ENCODE peak calls at places on chromosomes 13 and 19, in eight cellular contexts. One of them, this sample, is unnamed.

GRCh38 chr13:90502143-90502542 is 845.3 kb upstream of the MIR17HG start:
- DNase-seq in M059J: no peak
- DNase-seq in frontal cortex: no peak
- DNase-seq in heart left ventricle: peak
- DNase-seq in sciatic nerve: no peak
- DNase-seq in NCI-H1105 treated with DMSO at 0.1 percent for 48 hours: no peak
- DNase-seq in endothelial cell of umbilical vein: no peak
- DNase-seq in nucleus accumbens: no peak
- DNase-seq in this sample: no peak

GRCh38 chr19:2887391-2887914 is 13.3 kb upstream of the ZNF57 start:
- DNase-seq in NCI-H1105 treated with DMSO at 0.1 percent for 48 hours: peak
- DNase-seq in sciatic nerve: no peak
- DNase-seq in heart left ventricle: no peak
- DNase-seq in frontal cortex: peak
- DNase-seq in nucleus accumbens: no peak
- DNase-seq in endothelial cell of umbilical vein: peak
- DNase-seq in M059J: peak
- DNase-seq in this sample: peak

GRCh38 chr13:100210966-100211710 is 122.2 kb downstream of the PCCA start:
- DNase-seq in nucleus accumbens: no peak
- DNase-seq in sciatic nerve: no peak
- DNase-seq in frontal cortex: no peak
- DNase-seq in NCI-H1105 treated with DMSO at 0.1 percent for 48 hours: no peak
- DNase-seq in M059J: no peak
- DNase-seq in heart left ventricle: no peak
- DNase-seq in endothelial cell of umbilical vein: peak
- DNase-seq in this sample: no peak

GRCh38 chr19:16649734-16650133 is 10.2 kb downstream of the SMIM7 start:
- DNase-seq in NCI-H1105 treated with DMSO at 0.1 percent for 48 hours: no peak
- DNase-seq in endothelial cell of umbilical vein: peak
- DNase-seq in nucleus accumbens: no peak
- DNase-seq in sciatic nerve: no peak
- DNase-seq in M059J: no peak
- DNase-seq in frontal cortex: no peak
- DNase-seq in heart left ventricle: no peak
- DNase-seq in this sample: no peak

GRCh38 chr19:40266111-40266510 is 19.0 kb downstream of the AKT2 start:
- DNase-seq in endothelial cell of umbilical vein: no peak
- DNase-seq in frontal cortex: no peak
- DNase-seq in sciatic nerve: no peak
- DNase-seq in heart left ventricle: peak
- DNase-seq in NCI-H1105 treated with DMSO at 0.1 percent for 48 hours: no peak
- DNase-seq in nucleus accumbens: no peak
- DNase-seq in M059J: no peak
- DNase-seq in this sample: peak

GRCh38 chr13:46641274-46642081 is 88.5 kb downstream of the LRCH1 start:
- DNase-seq in frontal cortex: no peak
- DNase-seq in NCI-H1105 treated with DMSO at 0.1 percent for 48 hours: no peak
- DNase-seq in endothelial cell of umbilical vein: peak
- DNase-seq in nucleus accumbens: no peak
- DNase-seq in M059J: no peak
- DNase-seq in sciatic nerve: no peak
- DNase-seq in heart left ventricle: peak
- DNase-seq in this sample: no peak

GRCh38 chr13:42602910-42603309 is 29.0 kb downstream of the TNFSF11 start:
- DNase-seq in NCI-H1105 treated with DMSO at 0.1 percent for 48 hours: no peak
- DNase-seq in endothelial cell of umbilical vein: no peak
- DNase-seq in sciatic nerve: no peak
- DNase-seq in M059J: no peak
- DNase-seq in nucleus accumbens: no peak
- DNase-seq in frontal cortex: no peak
- DNase-seq in heart left ventricle: no peak
- DNase-seq in this sample: no peak

GRCh38 chr13:38262211-38262610 is 87.4 kb upstream of the UFM1 start:
- DNase-seq in endothelial cell of umbilical vein: no peak
- DNase-seq in NCI-H1105 treated with DMSO at 0.1 percent for 48 hours: no peak
- DNase-seq in sciatic nerve: no peak
- DNase-seq in M059J: no peak
- DNase-seq in frontal cortex: no peak
- DNase-seq in heart left ventricle: no peak
- DNase-seq in nucleus accumbens: no peak
- DNase-seq in this sample: no peak

GRCh38 chr13:102608944-102609343 is 12.2 kb downstream of the TPP2 start:
- DNase-seq in M059J: peak
- DNase-seq in frontal cortex: no peak
- DNase-seq in nucleus accumbens: no peak
- DNase-seq in sciatic nerve: no peak
- DNase-seq in NCI-H1105 treated with DMSO at 0.1 percent for 48 hours: no peak
- DNase-seq in heart left ventricle: no peak
- DNase-seq in endothelial cell of umbilical vein: no peak
- DNase-seq in this sample: no peak

GRCh38 chr19:47330466-47330869 is 1.5 kb upstream of the C5AR2 start:
- DNase-seq in NCI-H1105 treated with DMSO at 0.1 percent for 48 hours: no peak
- DNase-seq in M059J: no peak
- DNase-seq in sciatic nerve: no peak
- DNase-seq in nucleus accumbens: no peak
- DNase-seq in endothelial cell of umbilical vein: peak
- DNase-seq in heart left ventricle: no peak
- DNase-seq in frontal cortex: no peak
- DNase-seq in this sample: no peak

GRCh38 chr19:4101496-4101770 is 22.5 kb downstream of the MAP2K2 start:
- DNase-seq in endothelial cell of umbilical vein: no peak
- DNase-seq in nucleus accumbens: no peak
- DNase-seq in M059J: no peak
- DNase-seq in NCI-H1105 treated with DMSO at 0.1 percent for 48 hours: no peak
- DNase-seq in frontal cortex: no peak
- DNase-seq in heart left ventricle: no peak
- DNase-seq in sciatic nerve: no peak
- DNase-seq in this sample: no peak

GRCh38 chr19:2983351-2984195 is 6.2 kb downstream of the TLE6 start:
- DNase-seq in sciatic nerve: peak
- DNase-seq in M059J: peak
- DNase-seq in NCI-H1105 treated with DMSO at 0.1 percent for 48 hours: peak
- DNase-seq in frontal cortex: peak
- DNase-seq in nucleus accumbens: peak
- DNase-seq in endothelial cell of umbilical vein: peak
- DNase-seq in heart left ventricle: peak
- DNase-seq in this sample: peak

GRCh38 chr19:45172173-45172572 is 5.9 kb downstream of the TRAPPC6A start:
- DNase-seq in nucleus accumbens: no peak
- DNase-seq in sciatic nerve: no peak
- DNase-seq in endothelial cell of umbilical vein: no peak
- DNase-seq in heart left ventricle: no peak
- DNase-seq in NCI-H1105 treated with DMSO at 0.1 percent for 48 hours: no peak
- DNase-seq in frontal cortex: no peak
- DNase-seq in M059J: no peak
- DNase-seq in this sample: peak

GRCh38 chr13:29165840-29166239 is 345.7 kb downstream of the MTUS2 start:
- DNase-seq in frontal cortex: no peak
- DNase-seq in sciatic nerve: no peak
- DNase-seq in heart left ventricle: no peak
- DNase-seq in endothelial cell of umbilical vein: no peak
- DNase-seq in nucleus accumbens: no peak
- DNase-seq in M059J: peak
- DNase-seq in NCI-H1105 treated with DMSO at 0.1 percent for 48 hours: no peak
- DNase-seq in this sample: no peak

GRCh38 chr19:7373862-7374261 is 25.1 kb downstream of the ARHGEF18 start:
- DNase-seq in M059J: peak
- DNase-seq in endothelial cell of umbilical vein: no peak
- DNase-seq in heart left ventricle: no peak
- DNase-seq in frontal cortex: no peak
- DNase-seq in NCI-H1105 treated with DMSO at 0.1 percent for 48 hours: no peak
- DNase-seq in nucleus accumbens: no peak
- DNase-seq in sciatic nerve: no peak
- DNase-seq in this sample: no peak

GRCh38 chr19:4957981-4958380 is 10.9 kb upstream of the KDM4B start:
- DNase-seq in M059J: peak
- DNase-seq in heart left ventricle: no peak
- DNase-seq in frontal cortex: no peak
- DNase-seq in NCI-H1105 treated with DMSO at 0.1 percent for 48 hours: no peak
- DNase-seq in endothelial cell of umbilical vein: no peak
- DNase-seq in nucleus accumbens: no peak
- DNase-seq in sciatic nerve: no peak
- DNase-seq in this sample: no peak

GRCh38 chr19:6236310-6237291 is 43.2 kb downstream of the MLLT1 start:
- DNase-seq in frontal cortex: no peak
- DNase-seq in heart left ventricle: no peak
- DNase-seq in M059J: no peak
- DNase-seq in nucleus accumbens: no peak
- DNase-seq in sciatic nerve: no peak
- DNase-seq in NCI-H1105 treated with DMSO at 0.1 percent for 48 hours: no peak
- DNase-seq in endothelial cell of umbilical vein: peak
- DNase-seq in this sample: no peak

GRCh38 chr13:74290324-74290773 is 156.1 kb upstream of the KLF12 start:
- DNase-seq in heart left ventricle: peak
- DNase-seq in nucleus accumbens: peak
- DNase-seq in endothelial cell of umbilical vein: peak
- DNase-seq in sciatic nerve: no peak
- DNase-seq in NCI-H1105 treated with DMSO at 0.1 percent for 48 hours: peak
- DNase-seq in frontal cortex: peak
- DNase-seq in M059J: peak
- DNase-seq in this sample: peak

GRCh38 chr13:75656590-75656989 is 20.5 kb downstream of the LMO7 start:
- DNase-seq in M059J: peak
- DNase-seq in sciatic nerve: no peak
- DNase-seq in frontal cortex: no peak
- DNase-seq in NCI-H1105 treated with DMSO at 0.1 percent for 48 hours: no peak
- DNase-seq in endothelial cell of umbilical vein: no peak
- DNase-seq in heart left ventricle: no peak
- DNase-seq in nucleus accumbens: no peak
- DNase-seq in this sample: no peak

GRCh38 chr19:11551603-11552235 is 7.3 kb downstream of the ELOF1 start:
- DNase-seq in heart left ventricle: no peak
- DNase-seq in NCI-H1105 treated with DMSO at 0.1 percent for 48 hours: no peak
- DNase-seq in nucleus accumbens: no peak
- DNase-seq in M059J: no peak
- DNase-seq in endothelial cell of umbilical vein: no peak
- DNase-seq in frontal cortex: peak
- DNase-seq in sciatic nerve: no peak
- DNase-seq in this sample: no peak

GRCh38 chr19:7623725-7624603 is 5.4 kb downstream of the XAB2 start:
- DNase-seq in frontal cortex: no peak
- DNase-seq in endothelial cell of umbilical vein: no peak
- DNase-seq in heart left ventricle: no peak
- DNase-seq in NCI-H1105 treated with DMSO at 0.1 percent for 48 hours: no peak
- DNase-seq in sciatic nerve: no peak
- DNase-seq in nucleus accumbens: no peak
- DNase-seq in M059J: no peak
- DNase-seq in this sample: no peak

GRCh38 chr19:1289395-1290244 is 3.9 kb downstream of the EFNA2 start:
- DNase-seq in NCI-H1105 treated with DMSO at 0.1 percent for 48 hours: no peak
- DNase-seq in M059J: no peak
- DNase-seq in frontal cortex: no peak
- DNase-seq in endothelial cell of umbilical vein: no peak
- DNase-seq in nucleus accumbens: no peak
- DNase-seq in heart left ventricle: no peak
- DNase-seq in sciatic nerve: no peak
- DNase-seq in this sample: no peak

GRCh38 chr19:18672606-18673337 is 10.7 kb upstream of the CRTC1 start:
- DNase-seq in frontal cortex: no peak
- DNase-seq in M059J: peak
- DNase-seq in NCI-H1105 treated with DMSO at 0.1 percent for 48 hours: no peak
- DNase-seq in nucleus accumbens: peak
- DNase-seq in heart left ventricle: no peak
- DNase-seq in endothelial cell of umbilical vein: peak
- DNase-seq in sciatic nerve: no peak
- DNase-seq in this sample: no peak

GRCh38 chr19:44050740-44051653 is 839 bp upstream of the ZNF223 start:
- DNase-seq in frontal cortex: no peak
- DNase-seq in M059J: peak
- DNase-seq in sciatic nerve: no peak
- DNase-seq in heart left ventricle: no peak
- DNase-seq in nucleus accumbens: no peak
- DNase-seq in NCI-H1105 treated with DMSO at 0.1 percent for 48 hours: peak
- DNase-seq in endothelial cell of umbilical vein: no peak
- DNase-seq in this sample: peak

GRCh38 chr13:109203587-109203986 is 574.2 kb downstream of the MYO16 start:
- DNase-seq in sciatic nerve: no peak
- DNase-seq in NCI-H1105 treated with DMSO at 0.1 percent for 48 hours: no peak
- DNase-seq in M059J: no peak
- DNase-seq in heart left ventricle: no peak
- DNase-seq in nucleus accumbens: no peak
- DNase-seq in frontal cortex: no peak
- DNase-seq in endothelial cell of umbilical vein: no peak
- DNase-seq in this sample: no peak

GRCh38 chr13:44013666-44014291 is 134.1 kb downstream of the LACC1 start:
- DNase-seq in M059J: peak
- DNase-seq in sciatic nerve: no peak
- DNase-seq in endothelial cell of umbilical vein: peak
- DNase-seq in frontal cortex: peak
- DNase-seq in heart left ventricle: no peak
- DNase-seq in NCI-H1105 treated with DMSO at 0.1 percent for 48 hours: peak
- DNase-seq in nucleus accumbens: no peak
- DNase-seq in this sample: no peak

GRCh38 chr19:13056052-13056660 is 46.5 kb downstream of the LYL1 start:
- DNase-seq in endothelial cell of umbilical vein: no peak
- DNase-seq in heart left ventricle: peak
- DNase-seq in M059J: peak
- DNase-seq in sciatic nerve: peak
- DNase-seq in NCI-H1105 treated with DMSO at 0.1 percent for 48 hours: no peak
- DNase-seq in frontal cortex: no peak
- DNase-seq in nucleus accumbens: no peak
- DNase-seq in this sample: no peak

GRCh38 chr19:6357995-6358394 is 3.3 kb upstream of the CLPP start:
- DNase-seq in NCI-H1105 treated with DMSO at 0.1 percent for 48 hours: no peak
- DNase-seq in endothelial cell of umbilical vein: no peak
- DNase-seq in nucleus accumbens: no peak
- DNase-seq in heart left ventricle: no peak
- DNase-seq in frontal cortex: no peak
- DNase-seq in M059J: peak
- DNase-seq in sciatic nerve: no peak
- DNase-seq in this sample: no peak

GRCh38 chr13:29457299-29457698 is 138.2 kb downstream of the SLC7A1 start:
- DNase-seq in NCI-H1105 treated with DMSO at 0.1 percent for 48 hours: no peak
- DNase-seq in M059J: peak
- DNase-seq in sciatic nerve: no peak
- DNase-seq in endothelial cell of umbilical vein: peak
- DNase-seq in nucleus accumbens: no peak
- DNase-seq in frontal cortex: no peak
- DNase-seq in heart left ventricle: no peak
- DNase-seq in this sample: no peak

GRCh38 chr13:114313061-114313860 is 1.0 kb upstream of the CHAMP1 start:
- DNase-seq in frontal cortex: no peak
- DNase-seq in heart left ventricle: no peak
- DNase-seq in nucleus accumbens: no peak
- DNase-seq in endothelial cell of umbilical vein: peak
- DNase-seq in NCI-H1105 treated with DMSO at 0.1 percent for 48 hours: no peak
- DNase-seq in M059J: peak
- DNase-seq in sciatic nerve: no peak
- DNase-seq in this sample: no peak

GRCh38 chr19:31337007-31337914 is 12.0 kb downstream of the TSHZ3 start:
- DNase-seq in heart left ventricle: no peak
- DNase-seq in nucleus accumbens: no peak
- DNase-seq in NCI-H1105 treated with DMSO at 0.1 percent for 48 hours: peak
- DNase-seq in endothelial cell of umbilical vein: no peak
- DNase-seq in frontal cortex: no peak
- DNase-seq in M059J: no peak
- DNase-seq in sciatic nerve: no peak
- DNase-seq in this sample: no peak

GRCh38 chr13:98142427-98143156 is at the start of gene FARP1:
- DNase-seq in nucleus accumbens: no peak
- DNase-seq in NCI-H1105 treated with DMSO at 0.1 percent for 48 hours: peak
- DNase-seq in endothelial cell of umbilical vein: peak
- DNase-seq in sciatic nerve: peak
- DNase-seq in heart left ventricle: peak
- DNase-seq in frontal cortex: peak
- DNase-seq in M059J: peak
- DNase-seq in this sample: peak

GRCh38 chr13:50796463-50796862 is 47.0 kb downstream of the DLEU7 start:
- DNase-seq in NCI-H1105 treated with DMSO at 0.1 percent for 48 hours: no peak
- DNase-seq in M059J: no peak
- DNase-seq in endothelial cell of umbilical vein: no peak
- DNase-seq in heart left ventricle: no peak
- DNase-seq in frontal cortex: no peak
- DNase-seq in nucleus accumbens: no peak
- DNase-seq in sciatic nerve: no peak
- DNase-seq in this sample: no peak

GRCh38 chr13:53200498-53201453 is 172.2 kb downstream of the OLFM4 start:
- DNase-seq in NCI-H1105 treated with DMSO at 0.1 percent for 48 hours: no peak
- DNase-seq in heart left ventricle: peak
- DNase-seq in M059J: no peak
- DNase-seq in sciatic nerve: peak
- DNase-seq in nucleus accumbens: no peak
- DNase-seq in frontal cortex: peak
- DNase-seq in endothelial cell of umbilical vein: no peak
- DNase-seq in this sample: no peak

This sample was measured in COR-L47.